ENCODE peak calls at places on chromosomes 6 and 20, in six cellular contexts. One of them, this sample, is unnamed.

GRCh38 chr6:29793036-29793356 is 34.6 kb upstream of the HLA-G start:
- DNase-seq in AG04449: no peak
- DNase-seq in fibroblast of the aortic adventitia: no peak
- DNase-seq in cardiac muscle cell: no peak
- DNase-seq in WERI-Rb-1: no peak
- DNase-seq in epithelial cell of esophagus: no peak
- DNase-seq in this sample: no peak

GRCh38 chr6:7267071-7267470 is 45.9 kb downstream of the SSR1 start:
- DNase-seq in AG04449: no peak
- DNase-seq in fibroblast of the aortic adventitia: no peak
- DNase-seq in cardiac muscle cell: no peak
- DNase-seq in WERI-Rb-1: no peak
- DNase-seq in epithelial cell of esophagus: no peak
- DNase-seq in this sample: no peak

GRCh38 chr20:16350465-16350864 is 222.8 kb downstream of the KIF16B start:
- DNase-seq in AG04449: peak
- DNase-seq in fibroblast of the aortic adventitia: peak
- DNase-seq in cardiac muscle cell: peak
- DNase-seq in WERI-Rb-1: no peak
- DNase-seq in epithelial cell of esophagus: peak
- DNase-seq in this sample: no peak

GRCh38 chr6:56649782-56650181 is 7.1 kb upstream of the DST start:
- DNase-seq in AG04449: no peak
- DNase-seq in fibroblast of the aortic adventitia: no peak
- DNase-seq in cardiac muscle cell: peak
- DNase-seq in WERI-Rb-1: no peak
- DNase-seq in epithelial cell of esophagus: peak
- DNase-seq in this sample: no peak

GRCh38 chr6:137927777-137928218 is 60.7 kb downstream of the TNFAIP3 start:
- DNase-seq in AG04449: no peak
- DNase-seq in fibroblast of the aortic adventitia: no peak
- DNase-seq in cardiac muscle cell: peak
- DNase-seq in WERI-Rb-1: no peak
- DNase-seq in epithelial cell of esophagus: no peak
- DNase-seq in this sample: peak

GRCh38 chr6:151413372-151414145 is 22.2 kb upstream of the ZBTB2 start:
- DNase-seq in AG04449: no peak
- DNase-seq in fibroblast of the aortic adventitia: no peak
- DNase-seq in cardiac muscle cell: no peak
- DNase-seq in WERI-Rb-1: no peak
- DNase-seq in epithelial cell of esophagus: no peak
- DNase-seq in this sample: no peak

GRCh38 chr6:2988426-2989331 is 11.0 kb upstream of the NQO2 start:
- DNase-seq in AG04449: peak
- DNase-seq in fibroblast of the aortic adventitia: peak
- DNase-seq in cardiac muscle cell: peak
- DNase-seq in WERI-Rb-1: peak
- DNase-seq in epithelial cell of esophagus: peak
- DNase-seq in this sample: no peak

GRCh38 chr20:40525356-40525755 is 163.7 kb downstream of the MAFB start:
- DNase-seq in AG04449: peak
- DNase-seq in fibroblast of the aortic adventitia: peak
- DNase-seq in cardiac muscle cell: peak
- DNase-seq in WERI-Rb-1: no peak
- DNase-seq in epithelial cell of esophagus: no peak
- DNase-seq in this sample: no peak

GRCh38 chr6:38209291-38209865 is 389.9 kb downstream of the ZFAND3 start:
- DNase-seq in AG04449: no peak
- DNase-seq in fibroblast of the aortic adventitia: peak
- DNase-seq in cardiac muscle cell: peak
- DNase-seq in WERI-Rb-1: no peak
- DNase-seq in epithelial cell of esophagus: no peak
- DNase-seq in this sample: no peak

GRCh38 chr6:40695114-40695513 is 108.0 kb upstream of the LRFN2 start:
- DNase-seq in AG04449: no peak
- DNase-seq in fibroblast of the aortic adventitia: no peak
- DNase-seq in cardiac muscle cell: no peak
- DNase-seq in WERI-Rb-1: peak
- DNase-seq in epithelial cell of esophagus: no peak
- DNase-seq in this sample: no peak

GRCh38 chr20:14879020-14879697 is 541.7 kb upstream of the FLRT3 start:
- DNase-seq in AG04449: peak
- DNase-seq in fibroblast of the aortic adventitia: peak
- DNase-seq in cardiac muscle cell: peak
- DNase-seq in WERI-Rb-1: no peak
- DNase-seq in epithelial cell of esophagus: peak
- DNase-seq in this sample: no peak

GRCh38 chr20:35305682-35306556 is 13.7 kb upstream of the FAM83C start:
- DNase-seq in AG04449: peak
- DNase-seq in fibroblast of the aortic adventitia: peak
- DNase-seq in cardiac muscle cell: peak
- DNase-seq in WERI-Rb-1: no peak
- DNase-seq in epithelial cell of esophagus: peak
- DNase-seq in this sample: no peak

GRCh38 chr6:97465877-97466710 is 183.1 kb upstream of the MMS22L start:
- DNase-seq in AG04449: no peak
- DNase-seq in fibroblast of the aortic adventitia: no peak
- DNase-seq in cardiac muscle cell: no peak
- DNase-seq in WERI-Rb-1: no peak
- DNase-seq in epithelial cell of esophagus: no peak
- DNase-seq in this sample: no peak

GRCh38 chr6:159217595-159218275 is 48.5 kb downstream of the FNDC1 start:
- DNase-seq in AG04449: no peak
- DNase-seq in fibroblast of the aortic adventitia: peak
- DNase-seq in cardiac muscle cell: peak
- DNase-seq in WERI-Rb-1: peak
- DNase-seq in epithelial cell of esophagus: peak
- DNase-seq in this sample: no peak

GRCh38 chr20:61896058-61896961 is 169.4 kb downstream of the TAF4 start:
- DNase-seq in AG04449: no peak
- DNase-seq in fibroblast of the aortic adventitia: peak
- DNase-seq in cardiac muscle cell: peak
- DNase-seq in WERI-Rb-1: peak
- DNase-seq in epithelial cell of esophagus: peak
- DNase-seq in this sample: no peak

GRCh38 chr20:50250748-50251382 is 60.2 kb downstream of the CEBPB start:
- DNase-seq in AG04449: no peak
- DNase-seq in fibroblast of the aortic adventitia: no peak
- DNase-seq in cardiac muscle cell: no peak
- DNase-seq in WERI-Rb-1: no peak
- DNase-seq in epithelial cell of esophagus: no peak
- DNase-seq in this sample: no peak

GRCh38 chr6:117685359-117685758 is 10.1 kb downstream of the NUS1 start:
- DNase-seq in AG04449: no peak
- DNase-seq in fibroblast of the aortic adventitia: no peak
- DNase-seq in cardiac muscle cell: no peak
- DNase-seq in WERI-Rb-1: no peak
- DNase-seq in epithelial cell of esophagus: no peak
- DNase-seq in this sample: no peak

DNA sequence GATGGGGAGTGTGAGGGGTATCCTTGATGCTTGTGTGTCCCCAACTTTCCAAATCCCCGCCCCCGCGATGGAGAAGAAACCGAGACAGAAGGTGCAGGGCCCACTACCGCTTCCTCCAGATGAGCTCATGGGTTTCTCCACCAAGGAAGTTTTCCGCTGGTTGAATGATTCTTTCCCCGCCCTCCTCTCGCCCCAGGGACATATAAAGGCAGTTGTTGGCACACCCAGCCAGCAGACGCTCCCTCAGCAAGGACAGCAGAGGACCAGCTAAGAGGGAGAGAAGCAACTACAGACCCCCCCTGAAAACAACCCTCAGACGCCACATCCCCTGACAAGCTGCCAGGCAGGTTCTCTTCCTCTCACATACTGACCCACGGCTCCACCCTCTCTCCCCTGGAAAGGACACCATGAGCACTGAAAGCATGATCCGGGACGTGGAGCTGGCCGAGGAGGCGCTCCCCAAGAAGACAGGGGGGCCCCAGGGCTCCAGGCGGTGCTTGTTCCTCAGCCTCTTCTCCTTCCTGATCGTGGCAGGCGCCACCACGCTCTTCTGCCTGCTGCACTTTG is at the start of gene TNF:
- DNase-seq in AG04449: no peak
- DNase-seq in fibroblast of the aortic adventitia: no peak
- DNase-seq in cardiac muscle cell: no peak
- DNase-seq in WERI-Rb-1: no peak
- DNase-seq in epithelial cell of esophagus: peak
- DNase-seq in this sample: peak
- H3K4me3 ChIP-seq in AG04449: no peak
- H3K4me3 ChIP-seq in fibroblast of the aortic adventitia: no peak
- H3K4me3 ChIP-seq in cardiac muscle cell: no peak
- H3K4me3 ChIP-seq in WERI-Rb-1: no peak
- H3K4me3 ChIP-seq in epithelial cell of esophagus: no peak
- H3K4me3 ChIP-seq in this sample: peak

GRCh38 chr6:149961728-149962425 is 1.9 kb upstream of the ULBP1 start:
- DNase-seq in AG04449: no peak
- DNase-seq in fibroblast of the aortic adventitia: no peak
- DNase-seq in cardiac muscle cell: no peak
- DNase-seq in WERI-Rb-1: peak
- DNase-seq in epithelial cell of esophagus: peak
- DNase-seq in this sample: no peak
- TF ChIP-seq CTCF in AG04449: no peak
- TF ChIP-seq CTCF in fibroblast of the aortic adventitia: peak
- TF ChIP-seq CTCF in cardiac muscle cell: peak
- TF ChIP-seq CTCF in WERI-Rb-1: peak
- TF ChIP-seq CTCF in epithelial cell of esophagus: no peak
- TF ChIP-seq CTCF in this sample: peak

DNA sequence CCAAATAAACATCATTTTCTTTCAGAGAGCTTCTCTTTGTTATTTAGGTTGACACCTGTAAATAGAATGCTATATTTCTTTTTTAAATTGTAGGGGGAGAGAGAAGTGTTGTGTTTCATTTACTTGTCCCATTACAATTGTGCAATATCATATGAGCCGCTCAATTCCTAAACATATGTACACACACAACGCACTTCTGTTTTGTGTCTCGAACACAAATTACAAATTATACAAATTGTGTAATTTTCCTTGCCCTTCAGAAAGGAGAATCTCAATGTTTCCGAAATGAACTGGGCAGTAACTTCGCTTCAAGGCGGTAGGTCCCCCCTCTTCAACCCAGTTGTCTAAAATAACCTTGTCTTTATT is 2.6 kb upstream of the ABT1 start:
- DNase-seq in AG04449: no peak
- DNase-seq in fibroblast of the aortic adventitia: no peak
- DNase-seq in cardiac muscle cell: no peak
- DNase-seq in WERI-Rb-1: no peak
- DNase-seq in epithelial cell of esophagus: no peak
- DNase-seq in this sample: no peak
- H3K4me3 ChIP-seq in AG04449: no peak
- H3K4me3 ChIP-seq in fibroblast of the aortic adventitia: no peak
- H3K4me3 ChIP-seq in cardiac muscle cell: no peak
- H3K4me3 ChIP-seq in WERI-Rb-1: no peak
- H3K4me3 ChIP-seq in epithelial cell of esophagus: no peak
- H3K4me3 ChIP-seq in this sample: no peak

GRCh38 chr20:47503685-47504084 is 2.0 kb downstream of the NCOA3 start:
- DNase-seq in AG04449: no peak
- DNase-seq in fibroblast of the aortic adventitia: no peak
- DNase-seq in cardiac muscle cell: no peak
- DNase-seq in WERI-Rb-1: no peak
- DNase-seq in epithelial cell of esophagus: no peak
- DNase-seq in this sample: no peak
- TF ChIP-seq CTCF in AG04449: no peak
- TF ChIP-seq CTCF in fibroblast of the aortic adventitia: no peak
- TF ChIP-seq CTCF in cardiac muscle cell: no peak
- TF ChIP-seq CTCF in WERI-Rb-1: no peak
- TF ChIP-seq CTCF in epithelial cell of esophagus: peak
- TF ChIP-seq CTCF in this sample: peak

GRCh38 chr6:120005292-120005976 is 655.9 kb upstream of the MAN1A1 start:
- DNase-seq in AG04449: no peak
- DNase-seq in fibroblast of the aortic adventitia: peak
- DNase-seq in cardiac muscle cell: no peak
- DNase-seq in WERI-Rb-1: no peak
- DNase-seq in epithelial cell of esophagus: no peak
- DNase-seq in this sample: no peak
- H3K4me3 ChIP-seq in AG04449: no peak
- H3K4me3 ChIP-seq in fibroblast of the aortic adventitia: no peak
- H3K4me3 ChIP-seq in cardiac muscle cell: no peak
- H3K4me3 ChIP-seq in WERI-Rb-1: no peak
- H3K4me3 ChIP-seq in epithelial cell of esophagus: no peak
- H3K4me3 ChIP-seq in this sample: no peak

GRCh38 chr20:20820104-20820503 is 107.7 kb upstream of the RALGAPA2 start:
- DNase-seq in AG04449: no peak
- DNase-seq in fibroblast of the aortic adventitia: no peak
- DNase-seq in cardiac muscle cell: peak
- DNase-seq in WERI-Rb-1: peak
- DNase-seq in epithelial cell of esophagus: no peak
- DNase-seq in this sample: no peak
- TF ChIP-seq CTCF in AG04449: peak
- TF ChIP-seq CTCF in fibroblast of the aortic adventitia: peak
- TF ChIP-seq CTCF in cardiac muscle cell: peak
- TF ChIP-seq CTCF in WERI-Rb-1: peak
- TF ChIP-seq CTCF in epithelial cell of esophagus: peak
- TF ChIP-seq CTCF in this sample: peak

GRCh38 chr6:108113557-108114519 is 39.3 kb upstream of the OSTM1 start:
- DNase-seq in AG04449: no peak
- DNase-seq in fibroblast of the aortic adventitia: peak
- DNase-seq in cardiac muscle cell: peak
- DNase-seq in WERI-Rb-1: no peak
- DNase-seq in epithelial cell of esophagus: peak
- DNase-seq in this sample: no peak
- H3K4me3 ChIP-seq in AG04449: peak
- H3K4me3 ChIP-seq in fibroblast of the aortic adventitia: peak
- H3K4me3 ChIP-seq in cardiac muscle cell: no peak
- H3K4me3 ChIP-seq in WERI-Rb-1: no peak
- H3K4me3 ChIP-seq in epithelial cell of esophagus: no peak
- H3K4me3 ChIP-seq in this sample: no peak

This sample was measured in GM12864.